ENCODE peak calls at places on chromosomes 13 and 19, in nine cellular contexts. X is NK-92 treated with Interleukin-12 subunit alpha and Interleukin-12 subunit beta, amount 100 ng/mL, for 24 hours; O is fibroblast of mammary gland; G is ELF-1; C is endodermal cell; U is stimulated activated CD8-positive, alpha-beta memory T cell treated with anti-CD3 and anti-CD28 coated beads, Interleukin-2, amount 100 ng/mL, for 1 hour; Y is thyroid gland; M is T-helper 1 cell; H is Peyer's patch. D is an unnamed sample.

GRCh38 chr19:49194408-49194807 is 36.8 kb downstream of the TRPM4 start:
- DNase-seq in X (no peak), O (no peak), G (no peak), C (no peak), U (no peak), Y (no peak), M (no peak), H (no peak), D (no peak)

GRCh38 chr13:57633950-57634828 is 2.6 kb downstream of the PCDH17 start:
- DNase-seq in X (no peak), O (no peak), G (peak), C (peak), U (no peak), Y (no peak), M (no peak), H (peak), D (peak)

GRCh38 chr19:23440791-23441190 is 45.5 kb upstream of the ZNF91 start:
- DNase-seq in X (no peak), O (no peak), G (peak), C (peak), U (no peak), Y (no peak), M (no peak), H (no peak), D (no peak)

GRCh38 chr13:95956589-95957148 is 96.5 kb downstream of the UGGT2 start:
- DNase-seq in X (no peak), O (peak), G (no peak), C (no peak), U (no peak), Y (no peak), M (no peak), H (no peak), D (no peak)

GRCh38 chr13:46992383-46992952 is 95.6 kb upstream of the HTR2A start:
- DNase-seq in X (no peak), O (peak), G (peak), C (no peak), U (no peak), Y (no peak), M (no peak), H (no peak), D (no peak)

GRCh38 chr19:43636121-43636683 is 3.4 kb downstream of the CADM4 start:
- DNase-seq in X (no peak), O (no peak), G (no peak), C (peak), U (no peak), Y (no peak), M (no peak), H (no peak), D (no peak)

GRCh38 chr19:4454621-4454951 is 3.0 kb downstream of the UBXN6 start:
- DNase-seq in X (no peak), O (no peak), G (no peak), C (no peak), U (no peak), Y (no peak), M (no peak), H (no peak), D (no peak)

GRCh38 chr13:105063676-105064075 is 1471.8 kb downstream of the EFNB2 start:
- DNase-seq in X (no peak), O (no peak), G (no peak), C (no peak), U (no peak), Y (no peak), M (no peak), H (no peak), D (no peak)

GRCh38 chr13:49418206-49418605 is 25.7 kb downstream of the CAB39L start:
- DNase-seq in X (no peak), O (no peak), G (no peak), C (no peak), U (no peak), Y (no peak), M (no peak), H (no peak), D (no peak)

GRCh38 chr19:11361037-11361770 is 6.0 kb downstream of the PLPPR2 start:
- DNase-seq in X (no peak), O (no peak), G (peak), C (peak), U (no peak), Y (peak), M (no peak), H (peak), D (peak)

GRCh38 chr19:10601999-10602329 is 14.9 kb upstream of the AP1M2 start:
- DNase-seq in X (no peak), O (no peak), G (peak), C (no peak), U (no peak), Y (no peak), M (no peak), H (no peak), D (no peak)